ENCODE peak calls at places on chromosomes 5 and 9, in six cellular contexts. One of them, this sample, is unnamed.

GRCh38 chr9:126498331-126498730 is 115.4 kb upstream of the LMX1B start:
- DNase-seq in cardiac muscle cell: no peak
- DNase-seq in psoas muscle: no peak
- DNase-seq in ovary: no peak
- DNase-seq in left ventricle myocardium inferior: no peak
- DNase-seq in left lung: no peak
- DNase-seq in this sample: no peak

GRCh38 chr9:95053611-95054440 is 263.7 kb downstream of the FANCC start:
- DNase-seq in left lung: no peak
- DNase-seq in left ventricle myocardium inferior: no peak
- DNase-seq in ovary: no peak
- DNase-seq in cardiac muscle cell: no peak
- DNase-seq in psoas muscle: no peak
- DNase-seq in this sample: no peak

GRCh38 chr9:137168907-137169763 is 716 bp downstream of the LRRC26 start:
- DNase-seq in cardiac muscle cell: peak; percentile 63
- DNase-seq in left lung: no peak
- DNase-seq in left ventricle myocardium inferior: no peak
- DNase-seq in ovary: no peak
- DNase-seq in psoas muscle: no peak
- DNase-seq in this sample: no peak

GRCh38 chr5:1315709-1316587 is 21.1 kb upstream of the TERT start:
- DNase-seq in cardiac muscle cell: no peak
- DNase-seq in left lung: peak; percentile 80
- DNase-seq in ovary: peak; percentile 41
- DNase-seq in left ventricle myocardium inferior: no peak
- DNase-seq in psoas muscle: no peak
- DNase-seq in this sample: peak; percentile 51

GRCh38 chr5:39517800-39518199 is 93.0 kb upstream of the DAB2 start:
- DNase-seq in left ventricle myocardium inferior: no peak
- DNase-seq in ovary: no peak
- DNase-seq in psoas muscle: no peak
- DNase-seq in cardiac muscle cell: no peak
- DNase-seq in left lung: no peak
- DNase-seq in this sample: no peak

GRCh38 chr5:139273322-139273571 is 20.3 kb upstream of the MATR3 start:
- DNase-seq in cardiac muscle cell: peak; percentile 58
- DNase-seq in ovary: no peak
- DNase-seq in psoas muscle: no peak
- DNase-seq in left lung: no peak
- DNase-seq in left ventricle myocardium inferior: no peak
- DNase-seq in this sample: no peak

GRCh38 chr9:134661299-134661698 is 19.7 kb downstream of the COL5A1 start:
- DNase-seq in cardiac muscle cell: no peak
- DNase-seq in left ventricle myocardium inferior: peak; percentile 15
- DNase-seq in left lung: peak; percentile 20
- DNase-seq in psoas muscle: no peak
- DNase-seq in ovary: peak; percentile 25
- DNase-seq in this sample: no peak

GRCh38 chr9:13360188-13360587 is 80.7 kb upstream of the MPDZ start:
- DNase-seq in left ventricle myocardium inferior: no peak
- DNase-seq in left lung: no peak
- DNase-seq in psoas muscle: no peak
- DNase-seq in cardiac muscle cell: no peak
- DNase-seq in ovary: no peak
- DNase-seq in this sample: no peak

GRCh38 chr5:39315995-39316394 is 48.3 kb downstream of the C9 start:
- DNase-seq in left ventricle myocardium inferior: no peak
- DNase-seq in cardiac muscle cell: no peak
- DNase-seq in psoas muscle: no peak
- DNase-seq in ovary: no peak
- DNase-seq in left lung: no peak
- DNase-seq in this sample: no peak

GRCh38 chr9:127847155-127847463 is 7.3 kb downstream of the ENG start:
- DNase-seq in ovary: no peak
- DNase-seq in psoas muscle: no peak
- DNase-seq in left lung: no peak
- DNase-seq in left ventricle myocardium inferior: peak; percentile 55
- DNase-seq in cardiac muscle cell: peak; percentile 57
- DNase-seq in this sample: no peak

GRCh38 chr5:137310051-137310730 is 188.9 kb downstream of the SPOCK1 start:
- DNase-seq in left ventricle myocardium inferior: no peak
- DNase-seq in cardiac muscle cell: no peak
- DNase-seq in psoas muscle: no peak
- DNase-seq in left lung: no peak
- DNase-seq in ovary: no peak
- DNase-seq in this sample: no peak

GRCh38 chr5:103094737-103095136 is 25.2 kb downstream of the GIN1 start:
- DNase-seq in cardiac muscle cell: peak; percentile 51
- DNase-seq in ovary: no peak
- DNase-seq in psoas muscle: no peak
- DNase-seq in left ventricle myocardium inferior: no peak
- DNase-seq in left lung: no peak
- DNase-seq in this sample: no peak

GRCh38 chr5:124816381-124816780 is 69.9 kb upstream of the ZNF608 start:
- DNase-seq in cardiac muscle cell: no peak
- DNase-seq in ovary: no peak
- DNase-seq in psoas muscle: no peak
- DNase-seq in left ventricle myocardium inferior: no peak
- DNase-seq in left lung: no peak
- DNase-seq in this sample: no peak

GRCh38 chr5:142825378-142826089 is 55.4 kb downstream of the ARHGAP26 start:
- DNase-seq in ovary: no peak
- DNase-seq in left lung: no peak
- DNase-seq in cardiac muscle cell: no peak
- DNase-seq in left ventricle myocardium inferior: no peak
- DNase-seq in psoas muscle: no peak
- DNase-seq in this sample: no peak

GRCh38 chr9:104700306-104700705 is 6.0 kb downstream of the OR13D1 start:
- DNase-seq in cardiac muscle cell: no peak
- DNase-seq in left ventricle myocardium inferior: no peak
- DNase-seq in left lung: no peak
- DNase-seq in ovary: no peak
- DNase-seq in psoas muscle: no peak
- DNase-seq in this sample: no peak

GRCh38 chr5:149304195-149305072 is 32.8 kb downstream of the AFAP1L1 start:
- DNase-seq in cardiac muscle cell: no peak
- DNase-seq in left ventricle myocardium inferior: peak; percentile 38
- DNase-seq in left lung: no peak
- DNase-seq in psoas muscle: no peak
- DNase-seq in ovary: no peak
- DNase-seq in this sample: no peak

GRCh38 chr5:150905312-150905683 is 518 bp upstream of the ZNF300 start:
- DNase-seq in left ventricle myocardium inferior: no peak
- DNase-seq in cardiac muscle cell: no peak
- DNase-seq in left lung: no peak
- DNase-seq in ovary: no peak
- DNase-seq in psoas muscle: no peak
- DNase-seq in this sample: no peak
- H3K9me3 ChIP-seq in left ventricle myocardium inferior: peaks cover 100% of the 10 kb centered on the region
- H3K9me3 ChIP-seq in cardiac muscle cell: no peaks in the 10 kb centered on the region
- H3K9me3 ChIP-seq in left lung: peaks cover 8% of the 10 kb centered on the region
- H3K9me3 ChIP-seq in ovary: peaks cover 2% of the 10 kb centered on the region
- H3K9me3 ChIP-seq in psoas muscle: peaks cover 60% of the 10 kb centered on the region
- H3K9me3 ChIP-seq in this sample: peaks cover 10% of the 10 kb centered on the region

GRCh38 chr9:92846662-92847145 is 31.1 kb downstream of the ZNF484 start:
- DNase-seq in ovary: no peak
- DNase-seq in left ventricle myocardium inferior: no peak
- DNase-seq in psoas muscle: no peak
- DNase-seq in cardiac muscle cell: no peak
- DNase-seq in left lung: no peak
- DNase-seq in this sample: no peak
- H3K9me3 ChIP-seq in ovary: no peaks in the 10 kb centered on the region
- H3K9me3 ChIP-seq in left ventricle myocardium inferior: peaks cover 94% of the 10 kb centered on the region
- H3K9me3 ChIP-seq in psoas muscle: peaks cover 82% of the 10 kb centered on the region
- H3K9me3 ChIP-seq in cardiac muscle cell: no peaks in the 10 kb centered on the region
- H3K9me3 ChIP-seq in left lung: peaks cover 5% of the 10 kb centered on the region
- H3K9me3 ChIP-seq in this sample: peaks cover 41% of the 10 kb centered on the region

DNA sequence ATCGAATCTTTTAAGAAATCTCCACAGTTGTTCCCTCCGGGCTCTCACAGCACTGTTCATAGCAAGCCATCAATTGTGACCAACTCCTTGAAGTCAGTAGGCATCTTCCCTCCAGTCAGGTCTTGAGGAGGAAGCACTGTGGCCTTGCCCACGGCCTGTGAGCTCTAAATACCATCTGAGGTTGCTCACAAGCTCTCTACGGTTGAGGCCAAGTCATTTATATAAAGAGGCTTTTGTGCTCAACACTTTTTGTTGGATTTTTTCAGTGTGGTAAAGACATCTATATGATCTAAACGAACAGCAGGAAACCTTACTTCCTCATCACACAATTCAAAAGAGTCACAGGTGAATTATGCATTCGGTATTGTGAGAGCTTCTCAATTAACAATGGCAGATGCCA is 97.3 kb downstream of the ZNF462 start:
- DNase-seq in left ventricle myocardium inferior: no peak
- DNase-seq in ovary: no peak
- DNase-seq in cardiac muscle cell: no peak
- DNase-seq in psoas muscle: no peak
- DNase-seq in left lung: no peak
- DNase-seq in this sample: no peak
- H3K9me3 ChIP-seq in left ventricle myocardium inferior: no peaks in the 10 kb centered on the region
- H3K9me3 ChIP-seq in ovary: no peaks in the 10 kb centered on the region
- H3K9me3 ChIP-seq in cardiac muscle cell: no peaks in the 10 kb centered on the region
- H3K9me3 ChIP-seq in psoas muscle: no peaks in the 10 kb centered on the region
- H3K9me3 ChIP-seq in left lung: no peaks in the 10 kb centered on the region
- H3K9me3 ChIP-seq in this sample: no peaks in the 10 kb centered on the region

GRCh38 chr5:145407300-145408047 is 427.7 kb downstream of the PRELID2 start:
- DNase-seq in psoas muscle: no peak
- DNase-seq in left ventricle myocardium inferior: no peak
- DNase-seq in ovary: no peak
- DNase-seq in left lung: no peak
- DNase-seq in cardiac muscle cell: no peak
- DNase-seq in this sample: no peak

GRCh38 chr5:145403959-145404358 is 431.2 kb downstream of the PRELID2 start:
- DNase-seq in ovary: no peak
- DNase-seq in cardiac muscle cell: no peak
- DNase-seq in left ventricle myocardium inferior: no peak
- DNase-seq in psoas muscle: no peak
- DNase-seq in left lung: no peak
- DNase-seq in this sample: no peak

GRCh38 chr5:145408048-145408341 is 427.1 kb downstream of the PRELID2 start:
- DNase-seq in ovary: no peak
- DNase-seq in cardiac muscle cell: no peak
- DNase-seq in left lung: no peak
- DNase-seq in left ventricle myocardium inferior: no peak
- DNase-seq in psoas muscle: no peak
- DNase-seq in this sample: no peak
- H3K9me3 ChIP-seq in ovary: no peaks in the 10 kb centered on the region
- H3K9me3 ChIP-seq in cardiac muscle cell: peaks cover 3% of the 10 kb centered on the region
- H3K9me3 ChIP-seq in left lung: no peaks in the 10 kb centered on the region
- H3K9me3 ChIP-seq in left ventricle myocardium inferior: peaks cover 71% of the 10 kb centered on the region
- H3K9me3 ChIP-seq in psoas muscle: peaks cover 8% of the 10 kb centered on the region
- H3K9me3 ChIP-seq in this sample: no peaks in the 10 kb centered on the region

DNA sequence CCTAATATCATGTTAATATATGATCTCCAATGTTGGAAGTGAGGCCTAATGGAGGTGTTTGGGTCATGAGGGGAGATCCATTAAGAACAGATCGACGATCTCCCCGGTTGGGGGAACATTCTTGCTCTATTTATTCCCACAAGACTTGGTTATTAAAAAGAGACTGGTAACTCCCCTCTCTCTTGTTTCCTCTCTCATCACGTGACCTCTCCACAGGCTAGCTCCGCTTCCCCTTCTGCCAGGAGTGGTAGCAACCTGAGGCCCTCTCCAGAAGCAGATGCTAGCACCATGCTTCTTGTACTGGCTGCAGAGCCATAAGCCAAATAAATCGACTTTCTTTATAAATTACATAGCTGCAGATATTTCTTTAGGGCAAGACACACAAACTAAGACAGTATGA is 794.4 kb downstream of the MTRR start:
- DNase-seq in left ventricle myocardium inferior: no peak
- DNase-seq in ovary: no peak
- DNase-seq in psoas muscle: no peak
- DNase-seq in cardiac muscle cell: no peak
- DNase-seq in left lung: no peak
- DNase-seq in this sample: no peak
- H3K9me3 ChIP-seq in left ventricle myocardium inferior: no peaks in the 10 kb centered on the region
- H3K9me3 ChIP-seq in ovary: no peaks in the 10 kb centered on the region
- H3K9me3 ChIP-seq in psoas muscle: no peaks in the 10 kb centered on the region
- H3K9me3 ChIP-seq in cardiac muscle cell: no peaks in the 10 kb centered on the region
- H3K9me3 ChIP-seq in left lung: no peaks in the 10 kb centered on the region
- H3K9me3 ChIP-seq in this sample: no peaks in the 10 kb centered on the region

DNA sequence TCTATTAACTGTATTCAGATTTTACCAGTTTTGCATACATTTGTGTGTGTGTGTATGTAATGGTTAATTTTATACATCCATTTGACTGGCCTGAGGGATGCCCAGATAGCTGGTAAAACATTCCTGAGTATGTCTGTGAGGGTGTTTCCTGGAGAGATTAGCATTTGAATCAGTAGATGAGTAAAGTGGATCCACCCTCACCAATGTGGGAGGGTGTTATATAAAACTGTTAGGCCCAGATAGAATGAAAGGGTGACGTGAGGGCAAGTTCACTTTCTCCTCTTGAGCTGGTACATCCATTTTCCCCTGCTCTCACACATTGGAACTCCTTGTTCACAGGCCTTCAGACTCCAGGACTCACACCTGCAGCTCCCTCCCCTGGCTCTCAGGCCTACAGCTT is 88.7 kb downstream of the EMB start:
- DNase-seq in left ventricle myocardium inferior: no peak
- DNase-seq in psoas muscle: no peak
- DNase-seq in cardiac muscle cell: no peak
- DNase-seq in left lung: no peak
- DNase-seq in ovary: no peak
- DNase-seq in this sample: no peak
- H3K9me3 ChIP-seq in left ventricle myocardium inferior: peaks cover 3% of the 10 kb centered on the region
- H3K9me3 ChIP-seq in psoas muscle: no peaks in the 10 kb centered on the region
- H3K9me3 ChIP-seq in cardiac muscle cell: no peaks in the 10 kb centered on the region
- H3K9me3 ChIP-seq in left lung: no peaks in the 10 kb centered on the region
- H3K9me3 ChIP-seq in ovary: no peaks in the 10 kb centered on the region
- H3K9me3 ChIP-seq in this sample: no peaks in the 10 kb centered on the region

DNA sequence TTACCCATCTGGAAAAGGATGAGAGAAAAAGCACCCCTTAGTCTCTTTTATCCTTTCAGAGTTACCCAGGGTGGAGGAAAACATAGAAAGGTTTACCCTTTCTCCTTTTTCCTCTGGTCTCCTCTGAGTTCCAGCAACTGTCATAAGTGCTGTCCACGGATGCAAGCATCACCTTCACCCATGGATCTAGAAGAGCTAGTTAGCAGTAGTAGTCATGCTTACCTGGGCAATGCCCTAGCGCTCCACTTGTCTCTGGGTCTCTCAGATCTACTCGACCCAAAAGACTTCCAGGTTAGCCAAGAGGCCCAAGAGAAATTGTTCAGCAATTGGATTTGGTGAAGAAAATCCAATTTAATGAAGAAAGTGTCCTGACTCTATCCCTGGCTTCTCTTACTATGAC is 656.2 kb upstream of the PTPRD start:
- DNase-seq in left ventricle myocardium inferior: no peak
- DNase-seq in psoas muscle: no peak
- DNase-seq in ovary: no peak
- DNase-seq in left lung: no peak
- DNase-seq in cardiac muscle cell: no peak
- DNase-seq in this sample: no peak
- H3K9me3 ChIP-seq in left ventricle myocardium inferior: peaks cover 53% of the 10 kb centered on the region
- H3K9me3 ChIP-seq in psoas muscle: peaks cover 10% of the 10 kb centered on the region
- H3K9me3 ChIP-seq in ovary: no peaks in the 10 kb centered on the region
- H3K9me3 ChIP-seq in left lung: no peaks in the 10 kb centered on the region
- H3K9me3 ChIP-seq in cardiac muscle cell: peaks cover 3% of the 10 kb centered on the region
- H3K9me3 ChIP-seq in this sample: peaks cover 7% of the 10 kb centered on the region

GRCh38 chr5:150945501-150945900 is 40.7 kb upstream of the ZNF300 start:
- DNase-seq in left lung: no peak
- DNase-seq in cardiac muscle cell: no peak
- DNase-seq in ovary: no peak
- DNase-seq in psoas muscle: no peak
- DNase-seq in left ventricle myocardium inferior: no peak
- DNase-seq in this sample: no peak
- H3K9me3 ChIP-seq in left lung: no peaks in the 10 kb centered on the region
- H3K9me3 ChIP-seq in cardiac muscle cell: peaks cover 4% of the 10 kb centered on the region
- H3K9me3 ChIP-seq in ovary: peaks cover 3% of the 10 kb centered on the region
- H3K9me3 ChIP-seq in psoas muscle: peaks cover 82% of the 10 kb centered on the region
- H3K9me3 ChIP-seq in left ventricle myocardium inferior: peaks cover 92% of the 10 kb centered on the region
- H3K9me3 ChIP-seq in this sample: no peaks in the 10 kb centered on the region

This sample was measured in effector memory CD4-positive, alpha-beta T cell.